ENCODE peak calls at places on chromosomes 13 and 19, in six cellular contexts. P is ovary, S is ascending aorta, Y is AG04450, B is testis, M is fibroblast of lung. V is an unnamed sample. For H3K9me3, the result is how much of the 10 kb centered on the place peaks cover.

GRCh38 chr13:39369161-39369890 is 233.7 kb downstream of the LHFPL6 start:
- DNase-seq in P (no peak), S (no peak), Y (no peak), B (no peak), M (no peak), V (no peak)

GRCh38 chr19:5352229-5352763 is 11.7 kb upstream of the PTPRS start:
- DNase-seq in P (no peak), S (no peak), Y (no peak), B (no peak), M (no peak), V (no peak)

GRCh38 chr13:112756511-112756966 is 66.7 kb downstream of the ATP11A start:
- DNase-seq in P (no peak), S (no peak), Y (no peak), B (no peak), M (no peak), V (peak)

GRCh38 chr13:91601273-91601672 is 202.9 kb downstream of the GPC5 start:
- DNase-seq in P (no peak), S (no peak), Y (no peak), B (no peak), M (no peak), V (no peak)

GRCh38 chr13:71499235-71499634 is 367.8 kb downstream of the DACH1 start:
- DNase-seq in P (no peak), S (no peak), Y (no peak), B (no peak), M (no peak), V (no peak)

GRCh38 chr13:110801044-110801443 is 87.5 kb downstream of the ING1 start:
- DNase-seq in P (no peak), S (no peak), Y (no peak), B (no peak), M (no peak), V (no peak)

GRCh38 chr13:96984061-96984508 is 10.2 kb downstream of the OXGR1 start:
- DNase-seq in P (no peak), S (no peak), Y (no peak), B (peak), M (no peak), V (no peak)

GRCh38 chr13:72253754-72254153 is 386.8 kb upstream of the DACH1 start:
- DNase-seq in P (no peak), S (no peak), Y (no peak), B (no peak), M (no peak), V (no peak)

GRCh38 chr13:53368948-53369347 is 340.3 kb downstream of the OLFM4 start:
- DNase-seq in P (no peak), S (no peak), Y (no peak), B (no peak), M (no peak), V (no peak)

GRCh38 chr19:2329528-2329927 is 1.0 kb downstream of the SPPL2B start:
- DNase-seq in P (no peak), S (no peak), Y (no peak), B (no peak), M (no peak), V (no peak)

GRCh38 chr19:53867225-53868090 is at the start of gene MYADM:
- DNase-seq in P (peak), S (peak), Y (peak), B (peak), M (peak), V (peak)

GRCh38 chr13:48977973-48978372 is 2.3 kb downstream of the FNDC3A start:
- DNase-seq in P (no peak), S (no peak), Y (no peak), B (no peak), M (no peak), V (no peak)

GRCh38 chr19:44607049-44607448 is 6.3 kb upstream of the IGSF23 start:
- DNase-seq in P (no peak), S (no peak), Y (no peak), B (no peak), M (peak), V (no peak)

GRCh38 chr19:45881082-45881908 is 4.6 kb downstream of the IRF2BP1 start:
- DNase-seq in P (no peak), S (no peak), Y (no peak), B (no peak), M (no peak), V (no peak)

GRCh38 chr19:45881909-45882528 is 3.9 kb downstream of the IRF2BP1 start:
- DNase-seq in P (no peak), S (no peak), Y (no peak), B (no peak), M (no peak), V (no peak)

GRCh38 chr19:45883586-45883880 is 2.4 kb downstream of the IRF2BP1 start:
- DNase-seq in P (no peak), S (no peak), Y (no peak), B (no peak), M (no peak), V (no peak)

GRCh38 chr19:45883881-45884681 is 1.9 kb downstream of the IRF2BP1 start:
- DNase-seq in P (peak), S (no peak), Y (no peak), B (no peak), M (no peak), V (no peak)

DNA sequence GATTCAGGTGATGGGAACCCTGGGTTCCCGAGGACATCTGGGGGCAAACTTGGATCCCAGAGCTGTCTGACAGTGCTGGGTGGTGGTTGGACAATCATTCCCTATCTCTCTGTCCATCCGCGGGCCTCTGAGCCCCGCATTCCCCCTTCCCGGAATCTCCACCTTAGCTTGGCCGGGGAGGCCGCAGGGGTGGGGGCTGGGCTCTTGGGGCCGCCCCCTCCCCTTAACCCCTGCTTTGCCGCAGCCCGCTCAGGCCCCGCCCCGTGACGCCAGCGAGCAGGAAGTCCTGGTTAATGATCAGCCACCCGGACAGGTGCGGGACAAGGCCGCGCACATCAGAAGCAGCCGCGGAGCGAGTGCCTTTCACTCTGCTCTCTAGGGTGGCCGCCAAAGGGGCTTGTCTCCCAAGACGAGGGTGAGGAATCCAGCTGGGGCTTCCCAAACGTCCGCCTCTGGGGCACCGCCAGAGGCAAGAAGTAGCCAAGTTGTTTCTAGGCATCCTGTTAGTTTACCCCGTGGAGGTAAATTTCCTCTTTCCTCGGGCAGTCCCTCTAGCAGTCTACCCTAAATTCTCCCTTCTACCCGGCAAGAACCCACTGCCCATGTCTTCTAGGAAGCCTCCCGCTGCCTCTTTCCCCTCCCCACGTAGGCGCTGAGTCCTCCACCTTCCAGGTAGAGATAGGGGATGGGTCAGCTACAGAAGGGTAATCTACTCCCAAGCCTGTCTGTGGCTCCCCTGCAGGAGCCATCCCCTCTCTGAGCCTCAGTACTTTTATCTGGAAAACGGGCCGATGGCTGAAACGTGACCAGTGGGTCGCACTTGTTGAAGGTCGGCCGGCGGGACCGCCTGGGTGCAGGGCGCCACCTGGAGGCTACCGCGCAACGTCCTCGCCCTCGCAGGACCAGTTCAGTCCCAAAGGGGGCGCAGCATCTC is 3.0 kb downstream of the IRF2BP1 start:
- DNase-seq in P (peak), S (no peak), Y (peak), B (peak), M (peak), V (peak)
- TF ChIP-seq CTCF in P (peak), S (peak), Y (peak), B (peak), M (peak), V (peak)

GRCh38 chr19:1129535-1129934 is 25.7 kb downstream of the GPX4 start:
- DNase-seq in P (no peak), S (no peak), Y (no peak), B (no peak), M (no peak), V (no peak)
- H3K9me3 ChIP-seq in P (under half), S (under half), Y (under half), B (under half), M (under half), V (under half)

DNA sequence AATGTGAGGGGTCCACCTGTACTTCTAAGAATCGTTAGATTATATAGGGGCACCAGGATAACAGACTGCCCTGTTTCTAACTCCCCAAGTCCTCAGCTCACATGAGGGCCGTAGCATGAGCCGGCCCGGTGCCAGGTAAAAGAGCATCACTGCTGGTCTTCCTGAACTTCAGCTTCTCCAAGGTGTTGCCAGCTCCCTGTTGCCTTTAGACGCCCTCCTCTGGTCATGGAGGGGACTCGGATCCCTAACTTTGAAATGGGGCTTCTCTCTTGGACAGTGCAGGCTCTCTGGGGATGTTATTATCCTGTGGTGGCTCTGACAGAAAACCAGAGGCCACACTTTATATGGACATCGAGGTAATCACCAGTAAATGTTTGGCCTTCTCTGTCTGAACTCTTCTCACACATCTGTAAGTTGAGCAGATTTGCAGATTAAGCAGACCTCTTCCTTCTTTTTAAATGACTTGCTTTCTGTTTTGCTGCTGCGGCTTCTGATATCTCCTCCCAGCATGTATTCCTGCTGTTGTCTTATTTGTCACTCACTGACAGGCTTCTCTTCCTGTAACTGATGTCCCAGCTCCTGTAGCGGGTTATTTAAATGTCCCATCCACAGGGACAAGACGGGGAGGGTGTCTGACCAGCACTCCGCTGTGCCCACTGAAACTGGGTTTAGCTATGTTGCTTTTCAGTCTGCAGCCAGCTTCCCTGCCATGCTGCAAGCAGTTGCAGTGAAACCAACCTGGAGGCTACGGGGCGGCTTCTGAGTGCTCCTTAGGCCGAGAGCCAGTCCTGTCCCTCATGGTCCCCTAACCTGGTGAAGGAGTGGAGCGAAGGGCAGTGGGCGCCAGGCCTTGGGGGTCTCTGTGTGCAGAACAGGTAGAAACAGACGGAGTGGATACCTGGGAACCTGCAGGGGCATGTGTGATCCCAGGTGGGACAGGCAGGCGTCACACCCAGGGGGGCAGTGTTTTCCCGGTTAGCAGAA is 39.2 kb downstream of the TSSK6 start:
- DNase-seq in P (no peak), S (no peak), Y (no peak), B (no peak), M (no peak), V (no peak)
- H3K27ac ChIP-seq in P (no peak), S (no peak), Y (no peak), B (no peak), M (no peak), V (peak)

GRCh38 chr19:33192010-33192409 is 2.1 kb upstream of the LRP3 start:
- DNase-seq in P (no peak), S (no peak), Y (no peak), B (no peak), M (no peak), V (no peak)
- TF ChIP-seq CTCF in P (no peak), S (no peak), Y (peak), B (peak), M (peak), V (no peak)

DNA sequence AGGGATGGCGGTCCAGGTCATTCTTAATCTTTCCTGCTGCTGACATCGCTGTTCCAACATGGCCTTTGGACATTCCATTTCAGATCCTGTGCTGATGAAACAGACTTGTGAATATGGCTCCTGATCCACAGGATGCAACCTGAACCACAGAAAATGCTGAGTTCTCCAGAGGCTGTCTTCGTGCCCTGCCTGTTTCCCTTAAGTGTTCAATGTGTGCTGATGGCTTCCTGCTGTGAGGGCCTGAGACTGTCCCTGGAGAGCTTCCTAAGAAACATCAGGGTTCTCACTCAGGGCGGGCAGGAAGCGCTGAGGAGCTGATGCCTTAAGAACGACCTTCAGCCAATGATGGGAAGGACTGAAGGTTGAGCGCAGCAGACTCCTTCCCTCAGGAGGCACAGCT is 909.4 kb downstream of the UQCRFS1 start:
- DNase-seq in P (no peak), S (no peak), Y (no peak), B (no peak), M (no peak), V (no peak)
- H3K9me3 ChIP-seq in P (under half), S (under half), Y (half or more), B (under half), M (under half), V (under half)

GRCh38 chr19:15252398-15253018 is 20.3 kb upstream of the EPHX3 start:
- DNase-seq in P (no peak), S (no peak), Y (no peak), B (no peak), M (peak), V (no peak)
- H3K27ac ChIP-seq in P (no peak), S (peak), Y (peak), B (peak), M (peak), V (peak)

GRCh38 chr13:27170221-27170520 is 1.4 kb downstream of the USP12 start:
- DNase-seq in P (no peak), S (no peak), Y (no peak), B (no peak), M (peak), V (no peak)

GRCh38 chr13:27170521-27171243 is 929 bp downstream of the USP12 start:
- DNase-seq in P (peak), S (no peak), Y (no peak), B (peak), M (no peak), V (peak)

GRCh38 chr13:27171830-27172494 is 351 bp upstream of the USP12 start:
- DNase-seq in P (peak), S (peak), Y (peak), B (peak), M (peak), V (peak)

GRCh38 chr13:27172495-27172842 is 858 bp upstream of the USP12 start:
- DNase-seq in P (no peak), S (no peak), Y (no peak), B (peak), M (no peak), V (no peak)

GRCh38 chr13:27171244-27171829 is at the start of gene USP12:
- DNase-seq in P (no peak), S (no peak), Y (no peak), B (peak), M (peak), V (no peak)
- TF ChIP-seq CTCF in P (no peak), S (no peak), Y (no peak), B (no peak), M (no peak), V (peak)

GRCh38 chr19:51965583-51965982 is 21.1 kb downstream of the ZNF350 start:
- DNase-seq in P (no peak), S (no peak), Y (no peak), B (no peak), M (no peak), V (no peak)
- H3K9me3 ChIP-seq in P (under half), S (half or more), Y (half or more), B (under half), M (under half), V (half or more)

GRCh38 chr19:55369651-55370304 is 485 bp downstream of the IL11 start:
- DNase-seq in P (no peak), S (no peak), Y (peak), B (peak), M (peak), V (no peak)

GRCh38 chr19:55368106-55368505 is 2.2 kb downstream of the IL11 start:
- DNase-seq in P (no peak), S (no peak), Y (no peak), B (no peak), M (no peak), V (no peak)

GRCh38 chr19:55370305-55370988 is at the start of gene IL11:
- DNase-seq in P (no peak), S (no peak), Y (no peak), B (no peak), M (no peak), V (no peak)

GRCh38 chr19:55366790-55367189 is 3.5 kb downstream of the IL11 start:
- DNase-seq in P (no peak), S (no peak), Y (no peak), B (no peak), M (no peak), V (no peak)

DNA sequence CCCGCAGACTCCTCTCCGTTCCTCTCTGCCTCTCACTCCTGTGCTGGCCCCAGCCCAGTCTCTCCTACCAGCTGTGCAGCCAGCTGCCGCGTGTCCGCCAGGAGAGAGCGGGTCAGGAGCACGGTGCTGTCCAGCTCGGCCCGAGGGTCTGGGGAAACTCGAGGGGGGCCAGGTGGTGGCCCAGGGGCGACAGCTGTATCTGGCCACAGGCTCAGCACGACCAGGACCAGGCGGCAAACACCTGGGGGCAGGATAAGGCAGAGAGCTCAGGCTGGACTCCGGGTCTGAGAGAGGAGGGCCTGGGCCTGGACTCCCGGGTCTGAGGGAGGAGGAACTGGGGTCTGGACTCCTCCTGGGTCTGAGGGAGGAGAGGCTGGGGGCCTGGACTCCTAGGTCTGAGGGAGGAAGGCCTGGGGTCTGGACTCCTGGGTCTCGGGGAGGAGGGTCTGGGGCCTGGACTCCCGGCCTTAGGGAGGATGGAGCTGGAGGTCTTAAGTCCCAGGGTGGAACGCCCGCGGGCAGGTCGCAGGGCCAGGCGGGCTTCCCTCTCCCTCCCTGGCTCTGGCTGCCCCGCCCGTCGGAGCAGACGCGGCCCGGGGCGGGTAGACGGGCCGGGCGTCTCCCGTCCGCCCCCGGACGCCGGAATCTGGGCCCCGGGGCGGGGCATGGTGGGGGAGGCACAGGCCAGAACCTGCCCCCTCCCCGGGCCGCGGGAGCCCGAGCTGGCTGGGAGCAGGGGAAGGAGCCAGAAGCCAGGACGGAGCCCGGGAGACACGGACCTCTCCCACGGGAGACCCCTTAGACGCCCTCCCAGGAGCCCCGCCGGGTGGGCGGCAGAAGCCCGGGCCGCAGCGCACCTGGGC is 1.3 kb downstream of the IL11 start:
- DNase-seq in P (no peak), S (no peak), Y (no peak), B (no peak), M (no peak), V (no peak)
- H3K27ac ChIP-seq in P (no peak), S (no peak), Y (peak), B (no peak), M (peak), V (no peak)